ENCODE peak calls at places on chromosomes 16 and 17, in four cellular contexts. Y, B, F and A are unnamed samples.

GRCh38 chr16:7315813-7316212 is 16.8 kb upstream of the RBFOX1 start:
- DNase-seq in B (no peak), Y (no peak), F (no peak), A (no peak)

GRCh38 chr16:81748476-81749198 is 30.5 kb upstream of the PLCG2 start:
- DNase-seq in Y (no peak), F (no peak), B (no peak), A (no peak)

GRCh38 chr16:75497558-75497957 is 2.3 kb upstream of the CHST6 start:
- DNase-seq in B (no peak), F (no peak), Y (no peak), A (no peak)

GRCh38 chr16:920722-921121 is 50.1 kb downstream of the LMF1 start:
- DNase-seq in F (no peak), Y (no peak), B (peak; percentile 79), A (peak; percentile 17)

GRCh38 chr17:69557339-69557738 is 142.8 kb downstream of the MAP2K6 start:
- DNase-seq in Y (no peak), F (no peak), B (no peak), A (no peak)

GRCh38 chr17:77182205-77182604 is 41.4 kb downstream of the SEC14L1 start:
- DNase-seq in B (no peak), Y (no peak), F (no peak), A (peak; percentile 44)

GRCh38 chr16:23833960-23834685 is 1.7 kb upstream of the PRKCB start:
- DNase-seq in F (no peak), B (no peak), Y (no peak), A (no peak)

GRCh38 chr17:81371910-81372760 is 23.1 kb upstream of the BAHCC1 start:
- DNase-seq in Y (no peak), B (peak; percentile 54), F (no peak), A (peak; percentile 61)

GRCh38 chr16:12587170-12587569 is 216.5 kb downstream of the CPPED1 start:
- DNase-seq in F (no peak), Y (no peak), B (no peak), A (no peak)

GRCh38 chr16:78878570-78878969 is 722.0 kb downstream of the MAF start:
- DNase-seq in F (no peak), B (no peak), Y (no peak), A (no peak)

GRCh38 chr17:142876-143784 is 5.8 kb downstream of the SCGB1C2 start:
- DNase-seq in B (no peak), F (no peak), Y (no peak), A (no peak)

GRCh38 chr17:60351012-60351695 is 40.8 kb downstream of the USP32 start:
- DNase-seq in B (no peak), Y (no peak), F (no peak), A (no peak)

GRCh38 chr16:35174006-35174405 is 1714.6 kb downstream of the TP53TG3F start:
- DNase-seq in B (no peak), Y (no peak), F (no peak), A (no peak)

GRCh38 chr17:50573866-50574571 is 13.5 kb downstream of the CACNA1G start:
- DNase-seq in F (no peak), B (no peak), Y (no peak), A (no peak)

GRCh38 chr16:86257546-86257945 is 252.8 kb upstream of the FOXF1 start:
- DNase-seq in F (no peak), Y (no peak), B (no peak), A (no peak)

GRCh38 chr17:49157784-49158183 is 25.2 kb downstream of the B4GALNT2 start:
- DNase-seq in F (no peak), B (no peak), Y (no peak), A (peak; percentile 26)